ENCODE peak calls at places on chromosomes 2 and 18, in nine cellular contexts. One of them, this sample, is unnamed.

GRCh38 chr2:65130440-65131175 is 702 bp upstream of the RAB1A start:
- DNase-seq in nucleus accumbens: no peak
- DNase-seq in NCI-H1105: no peak
- DNase-seq in psoas muscle: no peak
- DNase-seq in cardiac fibroblast: no peak
- DNase-seq in RPMI8226: no peak
- DNase-seq in SJCRH30: no peak
- DNase-seq in thoracic aorta: peak
- DNase-seq in M059J: no peak
- DNase-seq in this sample: no peak

GRCh38 chr2:200742426-200742825 is 69.3 kb upstream of the BZW1 start:
- DNase-seq in nucleus accumbens: no peak
- DNase-seq in NCI-H1105: no peak
- DNase-seq in psoas muscle: peak
- DNase-seq in cardiac fibroblast: peak
- DNase-seq in RPMI8226: no peak
- DNase-seq in SJCRH30: no peak
- DNase-seq in thoracic aorta: no peak
- DNase-seq in M059J: no peak
- DNase-seq in this sample: peak

GRCh38 chr2:146844226-146844990 is 1000.4 kb upstream of the ACVR2A start:
- DNase-seq in nucleus accumbens: no peak
- DNase-seq in NCI-H1105: no peak
- DNase-seq in psoas muscle: no peak
- DNase-seq in cardiac fibroblast: peak
- DNase-seq in RPMI8226: no peak
- DNase-seq in SJCRH30: no peak
- DNase-seq in thoracic aorta: no peak
- DNase-seq in M059J: no peak
- DNase-seq in this sample: no peak

GRCh38 chr2:162243305-162243693 is at the start of gene FAP:
- DNase-seq in nucleus accumbens: no peak
- DNase-seq in NCI-H1105: no peak
- DNase-seq in psoas muscle: no peak
- DNase-seq in cardiac fibroblast: peak
- DNase-seq in RPMI8226: no peak
- DNase-seq in SJCRH30: no peak
- DNase-seq in thoracic aorta: no peak
- DNase-seq in M059J: peak
- DNase-seq in this sample: peak

GRCh38 chr2:105842555-105842954 is 97.8 kb downstream of the NCK2 start:
- DNase-seq in nucleus accumbens: no peak
- DNase-seq in NCI-H1105: no peak
- DNase-seq in psoas muscle: no peak
- DNase-seq in cardiac fibroblast: no peak
- DNase-seq in RPMI8226: no peak
- DNase-seq in SJCRH30: no peak
- DNase-seq in thoracic aorta: no peak
- DNase-seq in M059J: no peak
- DNase-seq in this sample: no peak

GRCh38 chr2:194333091-194333490 is 1323.9 kb upstream of the SLC39A10 start:
- DNase-seq in nucleus accumbens: no peak
- DNase-seq in NCI-H1105: no peak
- DNase-seq in psoas muscle: no peak
- DNase-seq in cardiac fibroblast: no peak
- DNase-seq in RPMI8226: peak
- DNase-seq in SJCRH30: no peak
- DNase-seq in thoracic aorta: no peak
- DNase-seq in M059J: no peak
- DNase-seq in this sample: no peak

GRCh38 chr18:45954070-45954712 is 12.9 kb downstream of the EPG5 start:
- DNase-seq in nucleus accumbens: peak
- DNase-seq in NCI-H1105: no peak
- DNase-seq in psoas muscle: no peak
- DNase-seq in cardiac fibroblast: peak
- DNase-seq in RPMI8226: no peak
- DNase-seq in SJCRH30: no peak
- DNase-seq in thoracic aorta: no peak
- DNase-seq in M059J: peak
- DNase-seq in this sample: peak

GRCh38 chr2:29831560-29831959 is 89.8 kb downstream of the ALK start:
- DNase-seq in nucleus accumbens: no peak
- DNase-seq in NCI-H1105: no peak
- DNase-seq in psoas muscle: no peak
- DNase-seq in cardiac fibroblast: no peak
- DNase-seq in RPMI8226: no peak
- DNase-seq in SJCRH30: no peak
- DNase-seq in thoracic aorta: no peak
- DNase-seq in M059J: no peak
- DNase-seq in this sample: no peak

GRCh38 chr2:102657770-102658169 is 38.4 kb downstream of the SLC9A2 start:
- DNase-seq in nucleus accumbens: no peak
- DNase-seq in NCI-H1105: no peak
- DNase-seq in psoas muscle: no peak
- DNase-seq in cardiac fibroblast: no peak
- DNase-seq in RPMI8226: no peak
- DNase-seq in SJCRH30: no peak
- DNase-seq in thoracic aorta: no peak
- DNase-seq in M059J: peak
- DNase-seq in this sample: no peak

GRCh38 chr18:6414118-6414722 is 491 bp downstream of the L3MBTL4 start:
- DNase-seq in nucleus accumbens: peak
- DNase-seq in NCI-H1105: no peak
- DNase-seq in psoas muscle: peak
- DNase-seq in cardiac fibroblast: peak
- DNase-seq in RPMI8226: peak
- DNase-seq in SJCRH30: no peak
- DNase-seq in thoracic aorta: no peak
- DNase-seq in M059J: no peak
- DNase-seq in this sample: peak

GRCh38 chr18:10070581-10071000 is 156.8 kb downstream of the VAPA start:
- DNase-seq in nucleus accumbens: no peak
- DNase-seq in NCI-H1105: no peak
- DNase-seq in psoas muscle: no peak
- DNase-seq in cardiac fibroblast: peak
- DNase-seq in RPMI8226: no peak
- DNase-seq in SJCRH30: no peak
- DNase-seq in thoracic aorta: no peak
- DNase-seq in M059J: peak
- DNase-seq in this sample: no peak

GRCh38 chr2:148909114-148909513 is 34.1 kb downstream of the KIF5C start:
- DNase-seq in nucleus accumbens: peak
- DNase-seq in NCI-H1105: no peak
- DNase-seq in psoas muscle: no peak
- DNase-seq in cardiac fibroblast: no peak
- DNase-seq in RPMI8226: no peak
- DNase-seq in SJCRH30: no peak
- DNase-seq in thoracic aorta: no peak
- DNase-seq in M059J: peak
- DNase-seq in this sample: no peak

GRCh38 chr18:8625693-8626092 is 16.5 kb downstream of the RAB12 start:
- DNase-seq in nucleus accumbens: no peak
- DNase-seq in NCI-H1105: no peak
- DNase-seq in psoas muscle: no peak
- DNase-seq in cardiac fibroblast: no peak
- DNase-seq in RPMI8226: no peak
- DNase-seq in SJCRH30: no peak
- DNase-seq in thoracic aorta: no peak
- DNase-seq in M059J: no peak
- DNase-seq in this sample: no peak

GRCh38 chr2:64754587-64754986 is 100.9 kb upstream of the SERTAD2 start:
- DNase-seq in nucleus accumbens: no peak
- DNase-seq in NCI-H1105: no peak
- DNase-seq in psoas muscle: no peak
- DNase-seq in cardiac fibroblast: no peak
- DNase-seq in RPMI8226: no peak
- DNase-seq in SJCRH30: no peak
- DNase-seq in thoracic aorta: no peak
- DNase-seq in M059J: no peak
- DNase-seq in this sample: no peak

GRCh38 chr2:171319164-171319810 is 114.5 kb downstream of the METTL8 start:
- DNase-seq in nucleus accumbens: peak
- DNase-seq in NCI-H1105: no peak
- DNase-seq in psoas muscle: no peak
- DNase-seq in cardiac fibroblast: peak
- DNase-seq in RPMI8226: peak
- DNase-seq in SJCRH30: no peak
- DNase-seq in thoracic aorta: no peak
- DNase-seq in M059J: peak
- DNase-seq in this sample: peak

GRCh38 chr18:26190506-26190905 is 35.7 kb upstream of the TAF4B start:
- DNase-seq in nucleus accumbens: no peak
- DNase-seq in NCI-H1105: no peak
- DNase-seq in psoas muscle: no peak
- DNase-seq in cardiac fibroblast: no peak
- DNase-seq in RPMI8226: peak
- DNase-seq in SJCRH30: no peak
- DNase-seq in thoracic aorta: no peak
- DNase-seq in M059J: peak
- DNase-seq in this sample: no peak

GRCh38 chr2:100592226-100592625 is 29.4 kb downstream of the PDCL3 start:
- DNase-seq in nucleus accumbens: no peak
- DNase-seq in NCI-H1105: no peak
- DNase-seq in psoas muscle: no peak
- DNase-seq in cardiac fibroblast: peak
- DNase-seq in RPMI8226: no peak
- DNase-seq in SJCRH30: no peak
- DNase-seq in thoracic aorta: no peak
- DNase-seq in M059J: peak
- DNase-seq in this sample: no peak

GRCh38 chr2:119011162-119011909 is 69.3 kb downstream of the MARCO start:
- DNase-seq in nucleus accumbens: no peak
- DNase-seq in NCI-H1105: peak
- DNase-seq in psoas muscle: peak
- DNase-seq in cardiac fibroblast: peak
- DNase-seq in RPMI8226: peak
- DNase-seq in SJCRH30: peak
- DNase-seq in thoracic aorta: no peak
- DNase-seq in M059J: peak
- DNase-seq in this sample: peak

GRCh38 chr2:36477744-36478143 is 120.2 kb downstream of the FEZ2 start:
- DNase-seq in nucleus accumbens: no peak
- DNase-seq in NCI-H1105: no peak
- DNase-seq in psoas muscle: no peak
- DNase-seq in cardiac fibroblast: no peak
- DNase-seq in RPMI8226: peak
- DNase-seq in SJCRH30: no peak
- DNase-seq in thoracic aorta: no peak
- DNase-seq in M059J: no peak
- DNase-seq in this sample: peak

GRCh38 chr2:41736105-41736567 is 311.7 kb upstream of the PKDCC start:
- DNase-seq in nucleus accumbens: no peak
- DNase-seq in NCI-H1105: no peak
- DNase-seq in psoas muscle: no peak
- DNase-seq in cardiac fibroblast: no peak
- DNase-seq in RPMI8226: no peak
- DNase-seq in SJCRH30: peak
- DNase-seq in thoracic aorta: no peak
- DNase-seq in M059J: peak
- DNase-seq in this sample: no peak

GRCh38 chr18:26549103-26549485 is 741 bp upstream of the KCTD1 start:
- DNase-seq in nucleus accumbens: no peak
- DNase-seq in NCI-H1105: no peak
- DNase-seq in psoas muscle: peak
- DNase-seq in cardiac fibroblast: peak
- DNase-seq in RPMI8226: peak
- DNase-seq in SJCRH30: peak
- DNase-seq in thoracic aorta: no peak
- DNase-seq in M059J: peak
- DNase-seq in this sample: peak

GRCh38 chr18:24490545-24490944 is 30.1 kb downstream of the HRH4 start:
- DNase-seq in nucleus accumbens: no peak
- DNase-seq in NCI-H1105: no peak
- DNase-seq in psoas muscle: no peak
- DNase-seq in cardiac fibroblast: no peak
- DNase-seq in RPMI8226: no peak
- DNase-seq in SJCRH30: no peak
- DNase-seq in thoracic aorta: no peak
- DNase-seq in M059J: peak
- DNase-seq in this sample: no peak

GRCh38 chr2:42922790-42923631 is 130.6 kb upstream of the HAAO start:
- DNase-seq in nucleus accumbens: no peak
- DNase-seq in NCI-H1105: no peak
- DNase-seq in psoas muscle: peak
- DNase-seq in cardiac fibroblast: peak
- DNase-seq in RPMI8226: no peak
- DNase-seq in SJCRH30: no peak
- DNase-seq in thoracic aorta: peak
- DNase-seq in M059J: peak
- DNase-seq in this sample: peak

GRCh38 chr2:85134255-85135065 is 1.3 kb downstream of the TCF7L1 start:
- DNase-seq in nucleus accumbens: no peak
- DNase-seq in NCI-H1105: no peak
- DNase-seq in psoas muscle: peak
- DNase-seq in cardiac fibroblast: peak
- DNase-seq in RPMI8226: no peak
- DNase-seq in SJCRH30: peak
- DNase-seq in thoracic aorta: no peak
- DNase-seq in M059J: peak
- DNase-seq in this sample: peak

GRCh38 chr2:200575957-200576356 is 9.9 kb upstream of the AOX1 start:
- DNase-seq in nucleus accumbens: no peak
- DNase-seq in NCI-H1105: no peak
- DNase-seq in psoas muscle: no peak
- DNase-seq in cardiac fibroblast: peak
- DNase-seq in RPMI8226: no peak
- DNase-seq in SJCRH30: no peak
- DNase-seq in thoracic aorta: no peak
- DNase-seq in M059J: peak
- DNase-seq in this sample: peak

GRCh38 chr18:55879331-55879730 is 291.3 kb upstream of the TCF4 start:
- DNase-seq in nucleus accumbens: no peak
- DNase-seq in NCI-H1105: no peak
- DNase-seq in psoas muscle: no peak
- DNase-seq in cardiac fibroblast: no peak
- DNase-seq in RPMI8226: no peak
- DNase-seq in SJCRH30: no peak
- DNase-seq in thoracic aorta: no peak
- DNase-seq in M059J: no peak
- DNase-seq in this sample: no peak

GRCh38 chr2:84938194-84938879 is 32.6 kb upstream of the KCMF1 start:
- DNase-seq in nucleus accumbens: no peak
- DNase-seq in NCI-H1105: no peak
- DNase-seq in psoas muscle: no peak
- DNase-seq in cardiac fibroblast: no peak
- DNase-seq in RPMI8226: no peak
- DNase-seq in SJCRH30: no peak
- DNase-seq in thoracic aorta: no peak
- DNase-seq in M059J: peak
- DNase-seq in this sample: no peak

GRCh38 chr2:74572178-74572925 is 17.8 kb downstream of the DOK1 start:
- DNase-seq in nucleus accumbens: no peak
- DNase-seq in NCI-H1105: no peak
- DNase-seq in psoas muscle: no peak
- DNase-seq in cardiac fibroblast: no peak
- DNase-seq in RPMI8226: no peak
- DNase-seq in SJCRH30: no peak
- DNase-seq in thoracic aorta: no peak
- DNase-seq in M059J: no peak
- DNase-seq in this sample: no peak

GRCh38 chr2:224442092-224442999 is 40.4 kb upstream of the FAM124B start:
- DNase-seq in nucleus accumbens: no peak
- DNase-seq in NCI-H1105: no peak
- DNase-seq in psoas muscle: peak
- DNase-seq in cardiac fibroblast: peak
- DNase-seq in RPMI8226: no peak
- DNase-seq in SJCRH30: no peak
- DNase-seq in thoracic aorta: no peak
- DNase-seq in M059J: peak
- DNase-seq in this sample: peak

GRCh38 chr2:69514836-69515235 is 77.6 kb upstream of the NFU1 start:
- DNase-seq in nucleus accumbens: no peak
- DNase-seq in NCI-H1105: no peak
- DNase-seq in psoas muscle: no peak
- DNase-seq in cardiac fibroblast: no peak
- DNase-seq in RPMI8226: no peak
- DNase-seq in SJCRH30: no peak
- DNase-seq in thoracic aorta: no peak
- DNase-seq in M059J: no peak
- DNase-seq in this sample: no peak

GRCh38 chr2:54945401-54946219 is 104.6 kb downstream of the RTN4 start:
- DNase-seq in nucleus accumbens: peak
- DNase-seq in NCI-H1105: no peak
- DNase-seq in psoas muscle: peak
- DNase-seq in cardiac fibroblast: peak
- DNase-seq in RPMI8226: peak
- DNase-seq in SJCRH30: no peak
- DNase-seq in thoracic aorta: peak
- DNase-seq in M059J: peak
- DNase-seq in this sample: no peak

This sample was measured in dermis blood vessel endothelial cell.